ENCODE peak calls at places on chromosomes 5 and 9, in four cellular contexts. One of them, this sample, is unnamed. For H3K9me3 and H3K4me1, the result is how much of the 10 kb centered on the place peaks cover.

GRCh38 chr9:133067813-133068212 is 6.0 kb downstream of the CEL start:
- DNase-seq in stomach: no peak
- DNase-seq in sigmoid colon: no peak
- DNase-seq in transverse colon: no peak
- DNase-seq in this sample: no peak

GRCh38 chr9:134325096-134325812 is 1.0 kb upstream of the RXRA start:
- DNase-seq in stomach: peak
- DNase-seq in sigmoid colon: peak
- DNase-seq in transverse colon: peak
- DNase-seq in this sample: peak

GRCh38 chr9:131432597-131433301 is 38.9 kb downstream of the PRRC2B start:
- DNase-seq in stomach: no peak
- DNase-seq in sigmoid colon: peak
- DNase-seq in transverse colon: no peak
- DNase-seq in this sample: no peak

GRCh38 chr5:176700239-176700847 is 53.1 kb downstream of the TSPAN17 start:
- DNase-seq in stomach: no peak
- DNase-seq in sigmoid colon: no peak
- DNase-seq in transverse colon: no peak
- DNase-seq in this sample: no peak

GRCh38 chr5:149796025-149796424 is 65.9 kb downstream of the PPARGC1B start:
- DNase-seq in stomach: no peak
- DNase-seq in sigmoid colon: no peak
- DNase-seq in transverse colon: no peak
- DNase-seq in this sample: no peak

GRCh38 chr9:715743-716400 is 125.6 kb upstream of the DMRT1 start:
- DNase-seq in stomach: no peak
- DNase-seq in sigmoid colon: no peak
- DNase-seq in transverse colon: no peak
- DNase-seq in this sample: no peak

GRCh38 chr5:113059232-113059805 is 82.7 kb downstream of the DCP2 start:
- DNase-seq in stomach: no peak
- DNase-seq in sigmoid colon: no peak
- DNase-seq in transverse colon: no peak
- DNase-seq in this sample: no peak

GRCh38 chr5:1555011-1555807 is 31.4 kb upstream of the LPCAT1 start:
- DNase-seq in stomach: no peak
- DNase-seq in sigmoid colon: peak
- DNase-seq in transverse colon: peak
- DNase-seq in this sample: no peak

GRCh38 chr9:70563437-70564204 is 149.2 kb upstream of the KLF9 start:
- DNase-seq in stomach: no peak
- DNase-seq in sigmoid colon: no peak
- DNase-seq in transverse colon: peak
- DNase-seq in this sample: no peak

GRCh38 chr5:141519605-141520288 is 30.9 kb downstream of the PCDHGC5 start:
- DNase-seq in stomach: no peak
- DNase-seq in sigmoid colon: no peak
- DNase-seq in transverse colon: no peak
- DNase-seq in this sample: no peak

GRCh38 chr9:34591911-34592866 is 2.7 kb upstream of the CNTFR start:
- DNase-seq in stomach: no peak
- DNase-seq in sigmoid colon: no peak
- DNase-seq in transverse colon: no peak
- DNase-seq in this sample: no peak

GRCh38 chr9:129483467-129484324 is 137.2 kb downstream of the C9orf50 start:
- DNase-seq in stomach: peak
- DNase-seq in sigmoid colon: peak
- DNase-seq in transverse colon: peak
- DNase-seq in this sample: peak
- TF ChIP-seq POLR2A in stomach: no peak
- TF ChIP-seq POLR2A in sigmoid colon: peak
- TF ChIP-seq POLR2A in transverse colon: peak
- TF ChIP-seq POLR2A in this sample: peak

DNA sequence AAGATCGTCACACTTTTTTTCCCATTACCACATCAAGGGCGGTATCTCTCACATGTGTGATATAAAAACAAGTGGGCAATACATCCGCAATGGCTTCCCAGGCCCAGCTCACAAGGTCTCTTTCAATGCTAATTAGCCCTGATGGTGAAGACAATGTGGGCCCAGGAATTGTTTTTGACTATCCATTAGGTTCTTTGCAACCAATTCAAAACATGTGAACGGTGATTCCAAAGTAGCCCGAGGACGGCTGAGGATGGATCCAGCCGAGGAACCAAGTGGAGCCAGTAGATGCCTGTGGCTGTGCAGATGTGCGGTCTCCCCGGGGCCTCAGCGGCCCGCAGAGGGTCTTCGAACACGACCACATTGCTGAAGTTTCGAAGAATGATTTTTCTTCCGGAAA is 603.8 kb downstream of the IRX1 start:
- DNase-seq in stomach: no peak
- DNase-seq in sigmoid colon: no peak
- DNase-seq in transverse colon: no peak
- DNase-seq in this sample: no peak
- H3K9me3 ChIP-seq in stomach: under half
- H3K9me3 ChIP-seq in sigmoid colon: under half
- H3K9me3 ChIP-seq in transverse colon: under half
- H3K9me3 ChIP-seq in this sample: under half

GRCh38 chr5:172646716-172647285 is 5.7 kb downstream of the NEURL1B start:
- DNase-seq in stomach: no peak
- DNase-seq in sigmoid colon: peak
- DNase-seq in transverse colon: peak
- DNase-seq in this sample: no peak

GRCh38 chr5:172645271-172645670 is 4.2 kb downstream of the NEURL1B start:
- DNase-seq in stomach: no peak
- DNase-seq in sigmoid colon: no peak
- DNase-seq in transverse colon: no peak
- DNase-seq in this sample: no peak

GRCh38 chr5:172648008-172648359 is 6.9 kb downstream of the NEURL1B start:
- DNase-seq in stomach: no peak
- DNase-seq in sigmoid colon: no peak
- DNase-seq in transverse colon: no peak
- DNase-seq in this sample: no peak

GRCh38 chr5:172648755-172649154 is 7.7 kb downstream of the NEURL1B start:
- DNase-seq in stomach: no peak
- DNase-seq in sigmoid colon: no peak
- DNase-seq in transverse colon: no peak
- DNase-seq in this sample: no peak

GRCh38 chr5:172647341-172648007 is 6.4 kb downstream of the NEURL1B start:
- DNase-seq in stomach: no peak
- DNase-seq in sigmoid colon: no peak
- DNase-seq in transverse colon: peak
- DNase-seq in this sample: no peak
- H3K4me1 ChIP-seq in stomach: under half
- H3K4me1 ChIP-seq in sigmoid colon: half or more
- H3K4me1 ChIP-seq in transverse colon: half or more
- H3K4me1 ChIP-seq in this sample: under half

GRCh38 chr9:128249914-128250838 is 25.6 kb downstream of the GOLGA2 start:
- DNase-seq in stomach: peak
- DNase-seq in sigmoid colon: peak
- DNase-seq in transverse colon: peak
- DNase-seq in this sample: peak
- TF ChIP-seq POLR2A in stomach: no peak
- TF ChIP-seq POLR2A in sigmoid colon: no peak
- TF ChIP-seq POLR2A in transverse colon: no peak
- TF ChIP-seq POLR2A in this sample: no peak

DNA sequence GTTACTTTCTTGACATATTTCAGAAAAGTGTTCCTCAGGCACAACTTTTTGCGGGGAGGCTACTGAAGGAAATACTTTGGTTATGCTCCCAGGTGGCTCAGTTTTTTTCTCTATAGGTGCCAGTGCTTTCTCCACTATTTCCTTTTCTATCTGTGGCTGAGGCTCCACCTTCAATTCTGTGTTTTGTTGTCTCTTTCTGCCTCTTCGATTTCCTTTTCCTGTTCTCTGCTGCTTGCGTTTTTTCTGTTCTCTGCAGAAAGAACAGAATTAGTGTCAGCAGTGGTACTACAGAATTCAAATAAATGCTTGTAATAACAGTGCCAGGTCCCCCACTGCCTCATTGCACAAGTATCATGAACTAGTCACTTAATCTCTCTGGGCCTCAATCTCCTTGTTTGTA is 7.0 kb downstream of the HEMGN start:
- DNase-seq in stomach: no peak
- DNase-seq in sigmoid colon: no peak
- DNase-seq in transverse colon: no peak
- DNase-seq in this sample: no peak
- H3K9me3 ChIP-seq in stomach: under half
- H3K9me3 ChIP-seq in sigmoid colon: under half
- H3K9me3 ChIP-seq in transverse colon: under half
- H3K9me3 ChIP-seq in this sample: under half

GRCh38 chr5:119341452-119342349 is 14.1 kb upstream of the TNFAIP8 start:
- DNase-seq in stomach: no peak
- DNase-seq in sigmoid colon: no peak
- DNase-seq in transverse colon: no peak
- DNase-seq in this sample: no peak
- H3K4me1 ChIP-seq in stomach: under half
- H3K4me1 ChIP-seq in sigmoid colon: under half
- H3K4me1 ChIP-seq in transverse colon: under half
- H3K4me1 ChIP-seq in this sample: under half